ENCODE peak calls at places on chromosome X, in four cellular contexts. K is CD8-positive, alpha-beta memory T cell; B is tibial artery; N is testis. F is an unnamed sample. For H3K4me1, the result is how much of the 10 kb centered on the place peaks cover.

GRCh38 chrX:86002076-86002896 is 45.1 kb downstream of the CHM start:
- DNase-seq in K (no peak), B (no peak), N (no peak), F (no peak)

GRCh38 chrX:135522878-135523693 is 2.6 kb downstream of the INTS6L start:
- DNase-seq in K (no peak), B (no peak), N (no peak), F (no peak)

GRCh38 chrX:136491832-136492231 is 4.1 kb downstream of the BRS3 start:
- DNase-seq in K (no peak), B (no peak), N (no peak), F (no peak)

GRCh38 chrX:48714573-48714972 is 18.0 kb downstream of the SUV39H1 start:
- DNase-seq in K (no peak), B (no peak), N (no peak), F (no peak)

GRCh38 chrX:133054761-133055385 is 42.0 kb downstream of the USP26 start:
- DNase-seq in K (no peak), B (no peak), N (no peak), F (no peak)

GRCh38 chrX:63746278-63746677 is 38.7 kb downstream of the ARHGEF9 start:
- DNase-seq in K (peak), B (no peak), N (no peak), F (no peak)

GRCh38 chrX:119622356-119623232 is 16.4 kb upstream of the NKRF start:
- DNase-seq in K (no peak), B (peak), N (peak), F (no peak)

GRCh38 chrX:129634541-129634940 is 20.2 kb downstream of the APLN start:
- DNase-seq in K (no peak), B (no peak), N (no peak), F (peak)

GRCh38 chrX:28039258-28039657 is 58.0 kb upstream of the DCAF8L1 start:
- DNase-seq in K (no peak), B (no peak), N (no peak), F (no peak)

GRCh38 chrX:63421411-63421810 is 70.3 kb upstream of the SPIN4 start:
- DNase-seq in K (no peak), B (no peak), N (no peak), F (no peak)

GRCh38 chrX:23935116-23935515 is 27.3 kb downstream of the CXorf58 start:
- DNase-seq in K (no peak), B (no peak), N (no peak), F (no peak)

GRCh38 chrX:112081781-112082482 is 644 bp downstream of the TRPC5 start:
- DNase-seq in K (no peak), B (no peak), N (no peak), F (no peak)

GRCh38 chrX:42089014-42089413 is 165.7 kb upstream of the CASK start:
- DNase-seq in K (no peak), B (no peak), N (no peak), F (no peak)

GRCh38 chrX:15401373-15401772 is 17.2 kb upstream of the VEGFD start:
- DNase-seq in K (no peak), B (no peak), N (no peak), F (no peak)

GRCh38 chrX:129000797-129001196 is 522.5 kb downstream of the SMARCA1 start:
- DNase-seq in K (no peak), B (no peak), N (no peak), F (no peak)

GRCh38 chrX:48971325-48972213 is at the start of gene KCND1:
- DNase-seq in K (no peak), B (no peak), N (peak), F (peak)

GRCh38 chrX:485368-485767 is 98.7 kb upstream of the PPP2R3B start:
- DNase-seq in K (no peak), B (no peak), N (no peak), F (no peak)

GRCh38 chrX:29617276-29617675 is 598.1 kb upstream of the MAGEB2 start:
- DNase-seq in K (no peak), B (no peak), N (no peak), F (no peak)

GRCh38 chrX:70171636-70172035 is 5.6 kb upstream of the DGAT2L6 start:
- DNase-seq in K (no peak), B (no peak), N (no peak), F (no peak)

GRCh38 chrX:70169281-70169680 is 8.0 kb upstream of the DGAT2L6 start:
- DNase-seq in K (no peak), B (no peak), N (no peak), F (no peak)

GRCh38 chrX:70166601-70167590 is 10.4 kb upstream of the DGAT2L6 start:
- DNase-seq in K (no peak), B (no peak), N (no peak), F (no peak)

GRCh38 chrX:70172226-70172625 is 5.1 kb upstream of the DGAT2L6 start:
- DNase-seq in K (no peak), B (no peak), N (no peak), F (no peak)

DNA sequence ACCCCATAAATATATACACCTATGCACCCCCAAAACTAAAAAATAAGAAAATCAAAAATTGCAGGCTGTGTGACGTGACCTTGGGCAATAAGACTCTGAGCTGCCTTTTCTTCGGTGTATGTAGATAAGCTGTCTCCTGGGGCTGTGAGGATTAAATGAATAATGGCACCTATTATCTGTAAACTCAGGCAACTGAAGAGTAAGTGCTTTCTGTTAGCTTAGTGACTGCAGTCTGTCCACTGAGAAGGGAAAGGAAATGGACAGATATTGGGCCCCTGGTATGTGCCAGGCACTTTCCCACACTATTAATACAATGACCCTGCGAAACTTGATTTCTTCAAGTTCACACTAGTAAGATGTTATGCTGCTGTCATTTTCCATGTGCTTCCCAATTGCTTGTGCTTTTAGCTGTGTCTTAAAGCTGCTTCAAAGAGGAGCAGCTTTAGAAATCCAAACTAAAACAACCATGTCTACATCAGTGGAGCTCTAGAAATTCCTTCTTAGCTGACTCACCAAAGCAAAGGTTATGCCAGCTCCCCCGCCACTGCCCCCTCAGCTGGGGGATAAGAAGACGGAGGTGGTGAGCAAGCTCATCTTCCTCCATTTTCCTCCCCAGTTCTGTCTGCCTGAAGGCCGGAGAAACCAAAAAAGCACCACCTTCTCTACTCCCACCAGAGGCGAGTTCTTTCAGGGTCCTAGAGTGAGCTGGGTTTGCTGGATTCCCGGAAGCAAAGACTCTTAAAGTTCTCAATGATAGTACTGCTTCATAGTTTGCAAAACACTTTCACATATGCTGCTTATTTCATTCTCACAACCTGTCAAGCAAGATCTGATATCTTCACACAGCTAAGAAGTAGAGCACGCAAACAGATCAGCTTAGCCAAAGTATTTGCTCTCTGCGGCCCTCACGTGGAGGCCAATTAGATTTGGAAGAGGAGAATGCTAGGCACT is 8.8 kb upstream of the DGAT2L6 start:
- DNase-seq in K (no peak), B (peak), N (peak), F (no peak)
- H3K4me1 ChIP-seq in K (under half), B (under half), N (under half), F (under half)

GRCh38 chrX:19791562-19791961 is 95.8 kb downstream of the SH3KBP1 start:
- DNase-seq in K (no peak), B (no peak), N (no peak), F (no peak)
- H3K4me1 ChIP-seq in K (half or more), B (under half), N (under half), F (under half)

GRCh38 chrX:46250151-46250550 is 295.1 kb downstream of the ZNF674 start:
- DNase-seq in K (no peak), B (no peak), N (no peak), F (no peak)

GRCh38 chrX:46255066-46255465 is 290.2 kb downstream of the ZNF674 start:
- DNase-seq in K (no peak), B (no peak), N (no peak), F (no peak)

GRCh38 chrX:46247456-46247855 is 297.8 kb downstream of the ZNF674 start:
- DNase-seq in K (no peak), B (no peak), N (no peak), F (no peak)

GRCh38 chrX:46254623-46255022 is 290.6 kb downstream of the ZNF674 start:
- DNase-seq in K (no peak), B (no peak), N (no peak), F (no peak)

GRCh38 chrX:46251755-46252154 is 293.5 kb downstream of the ZNF674 start:
- DNase-seq in K (no peak), B (no peak), N (no peak), F (no peak)
- H3K4me1 ChIP-seq in K (under half), B (under half), N (under half), F (under half)

GRCh38 chrX:150203249-150203647 is 159.9 kb upstream of the MAMLD1 start:
- DNase-seq in K (no peak), B (no peak), N (no peak), F (no peak)
- H3K4me1 ChIP-seq in K (under half), B (under half), N (under half), F (under half)

GRCh38 chrX:72216973-72217372 is 21.9 kb downstream of the ERCC6L start:
- DNase-seq in K (no peak), B (no peak), N (no peak), F (no peak)
- H3K4me1 ChIP-seq in K (under half), B (under half), N (under half), F (under half)

GRCh38 chrX:17414839-17415238 is 39.8 kb downstream of the NHS start:
- DNase-seq in K (no peak), B (peak), N (peak), F (peak)

GRCh38 chrX:17414057-17414658 is 39.2 kb downstream of the NHS start:
- DNase-seq in K (no peak), B (peak), N (peak), F (no peak)

GRCh38 chrX:17411189-17411588 is 36.2 kb downstream of the NHS start:
- DNase-seq in K (no peak), B (no peak), N (no peak), F (no peak)

GRCh38 chrX:17413228-17413627 is 38.2 kb downstream of the NHS start:
- DNase-seq in K (no peak), B (no peak), N (no peak), F (no peak)

GRCh38 chrX:17412692-17413091 is 37.7 kb downstream of the NHS start:
- DNase-seq in K (no peak), B (no peak), N (no peak), F (no peak)
- H3K4me1 ChIP-seq in K (under half), B (under half), N (under half), F (under half)

DNA sequence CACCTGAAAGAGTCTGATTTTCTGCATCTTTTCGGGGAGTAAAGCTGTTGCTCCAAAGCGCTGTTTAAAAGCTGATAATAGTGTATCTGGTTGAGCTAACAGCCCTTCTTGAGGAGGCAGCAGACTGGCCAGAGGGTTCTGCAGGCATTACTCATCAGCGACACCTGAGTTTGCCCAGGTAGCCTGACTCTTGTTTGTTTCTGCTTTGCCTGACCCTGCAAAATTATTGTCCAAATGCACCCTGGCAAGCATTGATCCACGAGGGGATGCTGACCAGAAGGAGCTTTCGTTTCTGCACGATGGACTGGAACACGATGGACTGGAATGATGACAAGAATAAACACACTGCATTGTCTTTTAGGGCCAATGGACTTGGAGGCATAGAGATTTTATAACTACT is 6.2 kb downstream of the CD99 start:
- DNase-seq in K (no peak), B (no peak), N (no peak), F (no peak)
- H3K4me1 ChIP-seq in K (half or more), B (half or more), N (half or more), F (under half)

F was measured in BE2C.